ENCODE peak calls at places on chromosomes 5 and 9, in eight cellular contexts. F, N, A, I, P, T, B and M are unnamed samples.

GRCh38 chr5:36444582-36444999 is 142.9 kb upstream of the RANBP3L start:
- DNase-seq in F (no peak), N (no peak), A (no peak), I (no peak), P (no peak), T (no peak), B (peak; percentile 11), M (peak; percentile 26)

GRCh38 chr9:127033784-127034183 is 88.7 kb downstream of the ANGPTL2 start:
- DNase-seq in F (no peak), N (no peak), A (no peak), I (no peak), P (no peak), T (no peak), B (no peak), M (no peak)

GRCh38 chr9:80076105-80076504 is 504.3 kb downstream of the TLE4 start:
- DNase-seq in F (no peak), N (no peak), A (no peak), I (no peak), P (no peak), T (no peak), B (no peak), M (no peak)

GRCh38 chr5:591746-592145 is 20.4 kb upstream of the CEP72 start:
- DNase-seq in F (no peak), N (no peak), A (peak; percentile 37), I (no peak), P (no peak), T (no peak), B (no peak), M (no peak)

GRCh38 chr9:113890693-113891092 is 14.6 kb downstream of the ZNF618 start:
- DNase-seq in F (no peak), N (no peak), A (no peak), I (no peak), P (no peak), T (no peak), B (no peak), M (no peak)

GRCh38 chr9:19184144-19184917 is 46.2 kb upstream of the DENND4C start:
- DNase-seq in F (peak; percentile 48), N (peak; percentile 15), A (peak; percentile 95), I (peak; percentile 75), P (peak; percentile 31), T (peak; percentile 95), B (peak; percentile 40), M (peak; percentile 63)

GRCh38 chr9:8514760-8515159 is 715.2 kb upstream of the DMAC1 start:
- DNase-seq in F (no peak), N (no peak), A (no peak), I (no peak), P (no peak), T (no peak), B (no peak), M (no peak)

GRCh38 chr5:23496576-23496975 is 10.8 kb upstream of the PRDM9 start:
- DNase-seq in F (no peak), N (no peak), A (no peak), I (no peak), P (no peak), T (no peak), B (no peak), M (no peak)